ENCODE peak calls at places on chromosomes 11 and 22, in six cellular contexts. V is HCT116, O is GM12878, Z is WTC11, G is K562, F is HepG2. X is an unnamed sample.
A peak's percentile ranks its signal among the peaks of the same experiment; 100 is the strongest.

GRCh38 chr22:24083361-24083760 is 72.3 kb downstream of the CABIN1 start:
- DNase-seq in O (no peak), G (no peak), Z (no peak), V (no peak), F (no peak), X (no peak)

GRCh38 chr11:62269654-62270278 is at the start of gene SCGB2A2:
- DNase-seq in O (no peak), V (peak; percentile 8), G (peak; percentile 37), F (no peak), Z (no peak), X (peak; percentile 20)

GRCh38 chr22:45612451-45612901 is 59.2 kb upstream of the ATXN10 start:
- DNase-seq in F (no peak), V (no peak), Z (no peak), G (no peak), O (no peak), X (no peak)

GRCh38 chr11:44726278-44727113 is at the start of gene TSPAN18:
- DNase-seq in Z (peak; percentile 62), O (peak; percentile 13), F (no peak), V (no peak), G (peak; percentile 69), X (peak; percentile 64)

GRCh38 chr11:13429836-13430235 is 33.2 kb downstream of the BTBD10 start:
- DNase-seq in V (no peak), F (no peak), G (no peak), Z (no peak), O (no peak), X (no peak)

GRCh38 chr11:35943761-35944502 is at the start of gene LDLRAD3:
- DNase-seq in V (peak; percentile 37), F (peak; percentile 20), O (no peak), Z (peak; percentile 81), G (peak; percentile 92), X (peak; percentile 78)

GRCh38 chr11:57460756-57461749 is 725 bp downstream of the RTN4RL2 start:
- DNase-seq in F (no peak), O (no peak), V (no peak), G (peak; percentile 45), Z (peak; percentile 62), X (no peak)

GRCh38 chr11:118438314-118438931 is 2.1 kb downstream of the KMT2A start:
- DNase-seq in Z (peak; percentile 27), V (no peak), F (no peak), O (no peak), G (peak; percentile 35), X (peak; percentile 54)

GRCh38 chr22:26428515-26429457 is at the start of gene ASPHD2:
- DNase-seq in V (no peak), O (peak; percentile 81), Z (peak; percentile 74), G (peak; percentile 83), F (no peak), X (peak; percentile 87)

GRCh38 chr11:111376453-111376871 is 2.6 kb downstream of the POU2AF1 start:
- DNase-seq in O (no peak), F (no peak), V (no peak), Z (no peak), G (no peak), X (no peak)

GRCh38 chr11:78586452-78587046 is 11.9 kb upstream of the NARS2 start:
- DNase-seq in O (no peak), V (no peak), Z (no peak), F (no peak), G (peak; percentile 56), X (peak; percentile 12)

GRCh38 chr11:108131993-108132392 is 10.6 kb downstream of the ACAT1 start:
- DNase-seq in G (no peak), F (no peak), V (no peak), Z (no peak), O (no peak), X (no peak)

GRCh38 chr11:43830928-43831440 is 49.6 kb upstream of the ALKBH3 start:
- DNase-seq in V (peak; percentile 98), Z (no peak), F (peak; percentile 82), O (no peak), G (no peak), X (no peak)

GRCh38 chr11:47716692-47717091 is 1.5 kb upstream of the AGBL2 start:
- DNase-seq in Z (no peak), O (no peak), F (no peak), G (no peak), V (no peak), X (no peak)

GRCh38 chr11:10307411-10308207 is 2.7 kb downstream of the ADM start:
- DNase-seq in O (peak; percentile 60), F (peak; percentile 71), V (peak; percentile 84), G (peak; percentile 81), Z (peak; percentile 86), X (peak; percentile 69)

GRCh38 chr11:130037058-130037457 is 32.6 kb upstream of the APLP2 start:
- DNase-seq in F (peak; percentile 77), G (no peak), O (no peak), V (no peak), Z (no peak), X (no peak)

DNA sequence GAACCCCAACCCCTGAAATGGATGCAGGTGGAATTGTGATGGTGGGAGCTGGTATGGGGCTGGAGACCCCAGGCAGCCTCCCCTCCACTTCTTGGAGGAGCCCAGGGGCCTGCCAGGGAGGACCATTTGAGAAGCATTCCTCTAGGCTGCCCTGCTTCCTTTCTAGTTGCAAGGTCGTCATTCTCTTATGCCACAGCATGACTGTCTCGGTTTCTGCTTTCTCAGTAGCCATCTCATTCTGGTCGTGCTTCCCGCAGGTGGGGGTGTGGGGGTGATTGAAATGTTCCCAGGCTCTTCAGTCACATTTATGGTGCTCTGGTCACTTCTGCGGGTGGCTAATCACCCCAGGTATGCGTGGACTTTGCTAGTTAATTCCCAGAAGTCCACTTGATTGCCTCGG is 223.7 kb upstream of the TBCEL start:
- DNase-seq in F (no peak), G (no peak), O (no peak), V (no peak), Z (no peak), X (no peak)
- TF ChIP-seq SP1 in F (no peak), G (no peak), O (no peak), V (no peak), Z (no peak), X (no peak)

GRCh38 chr11:819129-819931 is 616 bp downstream of the PNPLA2 start:
- DNase-seq in Z (peak; percentile 93), F (peak; percentile 77), G (peak; percentile 87), O (no peak), V (no peak), X (peak; percentile 89)

GRCh38 chr11:818396-819128 is at the start of gene PNPLA2:
- DNase-seq in O (no peak), G (no peak), V (no peak), F (peak; percentile 74), Z (peak; percentile 36), X (no peak)

GRCh38 chr11:821513-822371 is 3.0 kb downstream of the PNPLA2 start:
- DNase-seq in F (no peak), V (no peak), Z (no peak), O (no peak), G (no peak), X (no peak)

GRCh38 chr11:819943-820649 is 1.4 kb downstream of the PNPLA2 start:
- DNase-seq in O (no peak), Z (peak; percentile 81), G (peak; percentile 70), V (peak; percentile 85), F (peak; percentile 94), X (peak; percentile 61)

GRCh38 chr11:820655-821512 is 2.2 kb downstream of the PNPLA2 start:
- DNase-seq in O (no peak), Z (no peak), G (no peak), F (peak; percentile 70), V (no peak), X (no peak)
- TF ChIP-seq SP1 in O (no peak), Z (no peak), G (no peak), F (peak; percentile 21), V (no peak), X (no peak)

GRCh38 chr11:102564110-102564509 is 33.6 kb upstream of the MMP7 start:
- DNase-seq in F (peak; percentile 27), V (peak; percentile 74), O (no peak), G (no peak), Z (no peak), X (no peak)
- TF ChIP-seq SP1 in F (no peak), V (peak; percentile 90), O (no peak), G (no peak), Z (no peak), X (no peak)

GRCh38 chr11:75718406-75719088 is 909 bp downstream of the MOGAT2 start:
- DNase-seq in G (no peak), Z (no peak), O (no peak), V (no peak), F (peak; percentile 65), X (no peak)

GRCh38 chr11:75717608-75718403 is at the start of gene MOGAT2:
- DNase-seq in G (no peak), V (no peak), Z (no peak), F (no peak), O (no peak), X (no peak)

GRCh38 chr11:75715688-75716087 is 1.9 kb upstream of the MOGAT2 start:
- DNase-seq in G (no peak), V (no peak), O (no peak), Z (no peak), F (no peak), X (no peak)

GRCh38 chr11:75714211-75714610 is 3.4 kb upstream of the MOGAT2 start:
- DNase-seq in O (no peak), G (peak; percentile 64), V (no peak), F (no peak), Z (no peak), X (no peak)

DNA sequence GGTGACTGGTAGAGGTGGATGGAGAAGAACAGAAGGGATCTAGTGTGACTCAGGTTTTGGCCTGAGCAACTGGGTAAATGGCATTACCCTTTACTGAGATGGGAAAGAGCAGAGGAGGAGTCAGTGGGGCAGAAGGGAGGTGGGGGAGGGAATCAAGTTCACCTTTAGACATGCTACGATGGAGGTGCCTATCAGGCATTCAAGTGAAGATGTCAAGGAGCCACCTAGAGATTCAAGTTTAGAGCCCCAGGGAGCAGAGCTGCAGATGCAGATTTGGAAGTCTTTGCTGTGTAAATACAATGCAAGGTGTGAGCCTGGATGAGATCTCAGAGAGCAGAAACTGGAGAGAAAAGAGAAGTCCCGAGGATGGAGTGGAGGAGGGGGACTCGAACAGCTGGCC is 979 bp upstream of the MOGAT2 start:
- DNase-seq in Z (no peak), F (no peak), O (no peak), V (no peak), G (no peak), X (no peak)
- TF ChIP-seq SP1 in Z (no peak), F (no peak), O (no peak), V (no peak), G (no peak), X (no peak)

DNA sequence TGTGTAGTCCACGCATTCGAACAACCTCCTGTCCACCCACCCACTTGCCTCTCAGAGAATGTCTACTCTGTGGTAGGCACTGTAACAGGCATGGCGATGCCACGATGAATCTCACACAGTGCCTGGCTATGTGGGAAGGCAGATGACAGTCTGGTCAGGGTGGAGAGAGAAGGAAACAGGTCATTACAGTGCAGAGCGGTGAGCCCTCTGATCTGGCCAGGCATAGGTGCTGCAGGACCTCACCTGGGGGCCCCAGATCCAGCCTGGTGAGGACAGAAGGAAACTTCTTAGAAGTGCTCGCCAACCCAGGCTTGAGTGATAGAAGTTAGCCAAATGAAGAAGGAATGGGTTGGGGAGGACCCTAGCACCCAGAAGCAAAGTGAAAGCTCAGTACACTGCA is 19.0 kb upstream of the PEX26 start:
- DNase-seq in O (no peak), G (no peak), Z (no peak), V (no peak), F (no peak), X (no peak)
- TF ChIP-seq SP1 in O (no peak), G (no peak), Z (no peak), V (no peak), F (no peak), X (no peak)

X was measured in HEK293T.